ENCODE peak calls at places on chromosomes 7 and 10, in four cellular contexts. O is psoas muscle, M is nephron progenitor cell, F is hepatocyte. E is an unnamed sample.

GRCh38 chr10:91514025-91514424 is 103.9 kb downstream of the HECTD2 start:
- DNase-seq in O (no peak), M (no peak), F (no peak), E (no peak)

GRCh38 chr7:101200862-101201599 is at the start of gene MOGAT3:
- DNase-seq in O (no peak), M (peak), F (peak), E (no peak)

GRCh38 chr10:29089094-29089493 is 199.8 kb upstream of the LYZL1 start:
- DNase-seq in O (no peak), M (no peak), F (no peak), E (no peak)

GRCh38 chr10:114523876-114524275 is 119.6 kb upstream of the AFAP1L2 start:
- DNase-seq in O (no peak), M (no peak), F (no peak), E (no peak)

GRCh38 chr7:11830582-11831382 is 1.2 kb downstream of the THSD7A start:
- DNase-seq in O (no peak), M (no peak), F (peak), E (no peak)

GRCh38 chr10:44310762-44311562 is 73.9 kb downstream of the CXCL12 start:
- DNase-seq in O (peak), M (peak), F (peak), E (peak)

GRCh38 chr7:999921-1000593 is 17.1 kb downstream of the CYP2W1 start:
- DNase-seq in O (no peak), M (no peak), F (no peak), E (no peak)

GRCh38 chr7:70215491-70215890 is 617.2 kb downstream of the AUTS2 start:
- DNase-seq in O (no peak), M (no peak), F (no peak), E (no peak)

GRCh38 chr10:102511562-102512274 is 7.9 kb downstream of the SUFU start:
- DNase-seq in O (no peak), M (no peak), F (no peak), E (no peak)

GRCh38 chr7:25847331-25848070 is 304.5 kb upstream of the NFE2L3 start:
- DNase-seq in O (no peak), M (no peak), F (no peak), E (no peak)

GRCh38 chr7:50869108-50869716 is 86.5 kb upstream of the GRB10 start:
- DNase-seq in O (peak), M (no peak), F (peak), E (no peak)

GRCh38 chr7:155790666-155791065 is 21.6 kb downstream of the SHH start:
- DNase-seq in O (no peak), M (no peak), F (no peak), E (no peak)

GRCh38 chr10:89115876-89116627 is 91.1 kb downstream of the CH25H start:
- DNase-seq in O (no peak), M (no peak), F (no peak), E (no peak)

GRCh38 chr10:35783305-35783838 is 141.3 kb upstream of the FZD8 start:
- DNase-seq in O (no peak), M (no peak), F (no peak), E (no peak)

GRCh38 chr10:102230861-102231356 is 4.8 kb downstream of the ELOVL3 start:
- DNase-seq in O (peak), M (peak), F (peak), E (no peak)

GRCh38 chr10:121077331-121077730 is 226.2 kb downstream of the WDR11 start:
- DNase-seq in O (no peak), M (no peak), F (peak), E (no peak)

GRCh38 chr10:1273372-1274097 is 217.3 kb downstream of the WDR37 start:
- DNase-seq in O (no peak), M (no peak), F (no peak), E (no peak)

GRCh38 chr10:13672505-13672904 is 85.7 kb downstream of the PRPF18 start:
- DNase-seq in O (no peak), M (peak), F (no peak), E (no peak)

GRCh38 chr10:53601260-53601875 is 828.8 kb upstream of the MBL2 start:
- DNase-seq in O (no peak), M (peak), F (peak), E (no peak)

GRCh38 chr10:125004571-125005311 is 62.8 kb downstream of the ZRANB1 start:
- DNase-seq in O (no peak), M (no peak), F (no peak), E (no peak)

GRCh38 chr10:125002423-125003145 is 60.7 kb downstream of the ZRANB1 start:
- DNase-seq in O (no peak), M (no peak), F (no peak), E (no peak)

GRCh38 chr10:125003901-125004467 is 62.1 kb downstream of the ZRANB1 start:
- DNase-seq in O (no peak), M (no peak), F (no peak), E (no peak)

GRCh38 chr10:125002044-125002422 is 60.1 kb downstream of the ZRANB1 start:
- DNase-seq in O (no peak), M (no peak), F (no peak), E (no peak)

DNA sequence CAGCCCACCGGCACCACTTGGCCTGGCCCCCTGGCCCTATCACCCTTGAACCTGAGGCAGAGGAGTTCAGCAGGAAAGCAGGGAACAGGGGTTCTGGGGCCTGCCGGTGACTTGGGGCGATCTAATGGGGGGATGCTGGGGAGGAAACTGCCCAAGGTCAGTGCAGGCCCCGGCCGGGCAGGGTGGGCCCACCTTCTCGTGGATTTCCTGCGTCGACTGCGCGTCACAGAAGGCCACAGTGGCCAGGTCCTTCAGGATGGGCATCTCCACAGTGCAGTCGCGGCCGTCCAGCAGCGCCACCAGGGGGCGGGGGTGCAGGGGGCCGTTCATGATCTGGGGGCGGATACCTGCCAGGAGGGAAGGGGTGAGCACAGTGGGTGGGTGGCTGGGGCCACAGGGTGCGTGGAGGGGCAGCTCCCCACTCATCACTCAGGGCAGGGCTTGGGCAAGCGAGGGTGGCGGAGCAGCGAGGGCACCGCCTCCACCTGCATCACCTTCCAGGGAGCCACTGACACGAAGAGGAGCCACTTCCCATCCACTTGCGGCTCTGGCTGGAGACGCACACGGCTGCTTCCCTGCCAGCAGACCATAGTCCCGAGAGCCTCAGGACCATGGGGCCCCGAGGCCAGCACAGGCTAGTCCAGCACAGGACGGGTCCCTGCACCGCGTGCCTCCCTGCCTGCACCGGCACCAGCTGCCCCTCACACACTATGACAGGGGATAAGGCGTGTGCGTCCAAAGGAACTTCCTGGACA is 61.4 kb downstream of the ZRANB1 start:
- DNase-seq in O (no peak), M (no peak), F (no peak), E (no peak)
- TF ChIP-seq CTCF in O (peak), M (no peak), F (no peak), E (peak)

GRCh38 chr7:157758468-157759245 is 421.9 kb downstream of the DNAJB6 start:
- DNase-seq in O (no peak), M (no peak), F (no peak), E (no peak)

GRCh38 chr7:157762824-157763223 is 426.0 kb downstream of the DNAJB6 start:
- DNase-seq in O (no peak), M (no peak), F (no peak), E (no peak)

GRCh38 chr7:157759246-157759805 is 422.5 kb downstream of the DNAJB6 start:
- DNase-seq in O (no peak), M (no peak), F (no peak), E (no peak)

GRCh38 chr7:157757776-157758467 is 421.1 kb downstream of the DNAJB6 start:
- DNase-seq in O (no peak), M (no peak), F (no peak), E (no peak)

DNA sequence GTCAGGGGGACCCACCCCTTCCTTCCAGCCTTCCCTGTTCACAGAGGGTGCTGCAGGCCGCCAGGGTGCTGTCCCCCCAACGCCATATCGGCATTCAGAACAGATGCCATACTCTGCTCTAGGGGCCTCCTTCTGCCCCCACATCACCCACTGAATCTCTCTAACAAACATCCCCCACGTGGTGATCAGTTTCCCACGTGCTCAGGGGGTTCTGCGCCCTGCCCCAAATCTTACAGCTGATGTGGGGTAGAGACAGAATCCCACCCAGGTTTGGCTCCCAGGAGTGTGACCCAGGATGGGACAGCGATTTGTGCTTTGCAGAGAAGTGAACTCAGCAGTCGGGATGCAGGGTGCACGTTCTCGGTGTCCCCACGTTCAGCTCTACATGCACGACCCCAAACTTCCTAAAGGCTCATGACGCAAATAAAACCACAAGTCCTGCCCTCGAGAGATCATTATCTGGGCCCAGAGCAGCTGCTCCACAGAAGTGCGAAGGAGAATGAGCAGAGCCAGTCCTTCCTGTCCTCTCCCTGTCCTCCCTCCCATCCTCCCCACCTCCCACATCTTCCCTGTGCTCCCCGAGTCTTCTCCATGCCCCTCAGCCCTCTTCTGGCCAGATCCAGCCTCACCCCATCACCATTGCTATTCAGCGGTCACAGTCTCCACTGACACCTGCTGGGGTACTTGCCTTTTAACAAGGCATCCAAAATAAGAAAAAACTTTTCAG is 423.4 kb downstream of the DNAJB6 start:
- DNase-seq in O (no peak), M (no peak), F (no peak), E (no peak)
- TF ChIP-seq CTCF in O (no peak), M (no peak), F (no peak), E (peak)

DNA sequence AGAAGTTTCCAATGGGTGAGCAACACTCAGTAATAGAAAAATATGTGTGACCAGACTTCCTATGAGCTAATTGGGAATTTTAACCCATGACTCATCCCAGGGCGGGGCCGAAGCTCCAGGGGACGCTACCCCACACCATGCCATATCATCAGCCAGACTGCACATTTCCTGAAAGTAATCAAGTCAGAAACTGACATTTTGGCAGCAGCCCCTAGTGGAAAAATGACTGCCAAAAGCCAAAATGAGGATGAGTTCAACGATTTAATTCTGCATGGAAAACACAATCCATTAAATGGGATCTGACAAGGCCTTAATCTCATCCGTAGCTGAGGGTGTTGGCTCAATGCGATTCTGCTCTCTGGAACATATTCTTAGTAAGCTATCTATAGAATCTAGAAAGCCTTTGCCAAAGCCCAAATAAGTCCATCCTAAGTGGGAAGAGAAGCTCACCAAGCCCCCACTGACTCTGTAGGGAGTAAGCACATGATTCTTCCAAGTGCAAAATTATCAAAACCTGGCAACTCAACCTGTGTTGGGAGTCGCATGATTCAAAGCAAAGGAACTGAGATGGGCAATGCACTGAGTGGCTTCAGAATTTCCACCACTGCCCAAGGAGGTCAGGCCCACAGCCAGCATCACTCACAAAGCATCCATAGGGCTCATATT is 93.1 kb upstream of the PDE1C start:
- DNase-seq in O (peak), M (no peak), F (no peak), E (no peak)
- TF ChIP-seq CTCF in O (no peak), M (no peak), F (no peak), E (no peak)

GRCh38 chr10:60420991-60421894 is 31.6 kb upstream of the ANK3 start:
- DNase-seq in O (no peak), M (no peak), F (no peak), E (no peak)
- TF ChIP-seq CTCF in O (no peak), M (no peak), F (no peak), E (no peak)

GRCh38 chr10:85786401-85786899 is 580.1 kb downstream of the GRID1 start:
- DNase-seq in O (no peak), M (peak), F (peak), E (no peak)
- TF ChIP-seq CTCF in O (peak), M (no peak), F (peak), E (peak)

E was measured in progenitor cell of endocrine pancreas.